ENCODE peak calls at places on chromosomes 11 and 22, in seven cellular contexts. B, P, R, U, L, I and O are unnamed samples.

GRCh38 chr11:106281455-106282173 is 204.2 kb downstream of the AASDHPPT start:
- DNase-seq in B (no peak), P (peak; percentile 55), R (no peak), U (peak; percentile 92), L (no peak), I (peak; percentile 95), O (no peak)

GRCh38 chr22:23684561-23685031 is 6.2 kb upstream of the RGL4 start:
- DNase-seq in B (no peak), P (no peak), R (no peak), U (peak; percentile 5), L (no peak), I (no peak), O (peak; percentile 53)

GRCh38 chr11:67353317-67354313 is at the start of gene POLD4:
- DNase-seq in B (peak; percentile 94), P (peak; percentile 82), R (peak; percentile 92), U (peak; percentile 95), L (peak; percentile 99), I (peak; percentile 94), O (peak; percentile 99)

GRCh38 chr11:71246559-71246958 is 5.8 kb downstream of the SHANK2 start:
- DNase-seq in B (no peak), P (no peak), R (no peak), U (no peak), L (no peak), I (no peak), O (no peak)

GRCh38 chr22:26648011-26648497 is 9.3 kb upstream of the MIAT start:
- DNase-seq in B (no peak), P (no peak), R (no peak), U (no peak), L (peak; percentile 84), I (no peak), O (no peak)

GRCh38 chr11:130514316-130514715 is 65.9 kb downstream of the ADAMTS15 start:
- DNase-seq in B (no peak), P (peak; percentile 27), R (no peak), U (peak; percentile 68), L (no peak), I (no peak), O (no peak)

GRCh38 chr11:44538375-44539054 is 26.9 kb upstream of the CD82 start:
- DNase-seq in B (peak; percentile 22), P (no peak), R (peak; percentile 81), U (peak; percentile 32), L (peak; percentile 93), I (peak; percentile 68), O (no peak)

GRCh38 chr11:117818036-117818858 is 6.3 kb downstream of the FXYD2 start:
- DNase-seq in B (no peak), P (no peak), R (no peak), U (peak; percentile 43), L (no peak), I (peak; percentile 77), O (peak; percentile 44)

GRCh38 chr22:39232246-39232645 is 12.5 kb downstream of the PDGFB start:
- DNase-seq in B (no peak), P (no peak), R (no peak), U (no peak), L (no peak), I (no peak), O (no peak)

GRCh38 chr22:47561766-47562165 is 799.3 kb downstream of the TBC1D22A start:
- DNase-seq in B (no peak), P (no peak), R (no peak), U (no peak), L (no peak), I (no peak), O (no peak)

GRCh38 chr11:36540998-36541397 is 26.8 kb upstream of the RAG1 start:
- DNase-seq in B (no peak), P (peak; percentile 2), R (peak; percentile 19), U (peak; percentile 37), L (no peak), I (peak; percentile 75), O (no peak)